ENCODE peak calls at places on chromosomes 4 and X, in five cellular contexts. I, D, V, C and M are unnamed samples.

GRCh38 chr4:91592125-91592524 is 711.6 kb upstream of the GRID2 start:
- DNase-seq in D (no peak), V (no peak), C (no peak), I (no peak), M (no peak)

GRCh38 chrX:22186165-22186564 is 86.5 kb upstream of the CBLL2 start:
- DNase-seq in V (no peak), D (no peak), C (no peak), I (no peak), M (no peak)

GRCh38 chr4:30429813-30430466 is 290.2 kb upstream of the PCDH7 start:
- DNase-seq in I (no peak), D (no peak), V (no peak), C (no peak), M (no peak)

GRCh38 chr4:119268466-119268865 is 53.5 kb downstream of the FABP2 start:
- DNase-seq in V (no peak), D (peak), C (no peak), I (no peak), M (no peak)

GRCh38 chrX:94053575-94053974 is 379.6 kb downstream of the FAM133A start:
- DNase-seq in V (no peak), C (no peak), D (no peak), I (no peak), M (no peak)

GRCh38 chr4:2071252-2071911 is 12.3 kb downstream of the NAT8L start:
- DNase-seq in D (no peak), I (no peak), V (no peak), C (no peak), M (no peak)

GRCh38 chr4:87046111-87046510 is 111.3 kb downstream of the AFF1 start:
- DNase-seq in V (no peak), C (no peak), I (no peak), D (no peak), M (no peak)

GRCh38 chr4:2065106-2065930 is 6.2 kb downstream of the NAT8L start:
- DNase-seq in D (no peak), V (no peak), C (no peak), I (no peak), M (no peak)

GRCh38 chr4:92969650-92970370 is 666.0 kb downstream of the GRID2 start:
- DNase-seq in C (no peak), V (no peak), D (peak), I (no peak), M (no peak)

GRCh38 chr4:54586343-54586953 is 71.3 kb upstream of the KIT start:
- DNase-seq in D (peak), C (no peak), I (no peak), V (no peak), M (no peak)

GRCh38 chr4:83208776-83209365 is 75.7 kb downstream of the COQ2 start:
- DNase-seq in D (no peak), C (no peak), V (no peak), I (peak), M (no peak)

GRCh38 chr4:128519163-128519810 is 231.7 kb upstream of the PGRMC2 start:
- DNase-seq in D (no peak), I (no peak), C (no peak), V (no peak), M (no peak)

GRCh38 chrX:83019258-83019657 is 488.8 kb upstream of the POU3F4 start:
- DNase-seq in I (no peak), C (no peak), D (no peak), V (no peak), M (no peak)

GRCh38 chrX:21678059-21678458 is 19.9 kb upstream of the KLHL34 start:
- DNase-seq in C (no peak), D (no peak), V (no peak), I (no peak), M (no peak)

GRCh38 chr4:40046311-40046980 is 10.2 kb upstream of the N4BP2 start:
- DNase-seq in D (no peak), C (no peak), V (peak), I (no peak), M (no peak)

GRCh38 chrX:107574054-107574683 is 54.1 kb upstream of the PRPS1 start:
- DNase-seq in D (no peak), C (no peak), V (no peak), I (no peak), M (no peak)

GRCh38 chr4:114595207-114595606 is 3.4 kb upstream of the UGT8 start:
- DNase-seq in D (no peak), V (no peak), C (no peak), I (no peak), M (no peak)

GRCh38 chr4:4415107-4415805 is 28.4 kb downstream of the NSG1 start:
- DNase-seq in C (no peak), I (no peak), V (no peak), D (no peak), M (no peak)

GRCh38 chr4:170794532-170794931 is 704.8 kb upstream of the AADAT start:
- DNase-seq in I (no peak), D (no peak), C (no peak), V (no peak), M (no peak)

GRCh38 chr4:3836802-3837601 is 70.8 kb downstream of the ADRA2C start:
- DNase-seq in C (no peak), I (peak), V (no peak), D (no peak), M (no peak)

GRCh38 chr4:84985952-84986351 is 19.5 kb upstream of the WDFY3 start:
- DNase-seq in V (no peak), C (no peak), D (no peak), I (no peak), M (no peak)

GRCh38 chr4:6991771-6992557 is 51.2 kb upstream of the TADA2B start:
- DNase-seq in C (no peak), V (peak), I (no peak), D (peak), M (no peak)

GRCh38 chrX:51437521-51437920 is 58.9 kb downstream of the NUDT11 start:
- DNase-seq in D (no peak), I (no peak), V (no peak), C (no peak), M (no peak)

GRCh38 chrX:151177141-151178027 is 1.0 kb downstream of the GPR50 start:
- DNase-seq in C (no peak), V (no peak), D (no peak), I (no peak), M (no peak)

GRCh38 chr4:25238052-25238451 is 4.2 kb downstream of the PI4K2B start:
- DNase-seq in C (no peak), D (no peak), V (no peak), I (no peak), M (no peak)

GRCh38 chr4:128635939-128636551 is 173.5 kb upstream of the JADE1 start:
- DNase-seq in I (no peak), C (no peak), V (no peak), D (no peak), M (no peak)

GRCh38 chr4:37685211-37685725 is 908 bp downstream of the RELL1 start:
- DNase-seq in D (peak), C (no peak), V (no peak), I (no peak), M (peak)